ENCODE peak calls at places on chromosomes 16 and 17, in five cellular contexts. G is MCF 10A; M is stimulated activated CD4-positive, alpha-beta T cell treated with anti-CD3 and anti-CD28 coated beads, Interleukin-2, amount 100 ng/mL, for 4 hours; R is AG10803; E is A172. K is an unnamed sample.

GRCh38 chr17:62778990-62779681 is 29.0 kb downstream of the MARCHF10 start:
- DNase-seq in E (peak; percentile 88), M (no peak), R (peak; percentile 96), G (peak; percentile 96), K (no peak)

GRCh38 chr17:77323413-77324171 is 182.8 kb downstream of the SEC14L1 start:
- DNase-seq in M (no peak), G (peak; percentile 61), R (peak; percentile 69), E (peak; percentile 81), K (no peak)

GRCh38 chr17:27539794-27540193 is 83.5 kb downstream of the KSR1 start:
- DNase-seq in M (no peak), E (no peak), G (no peak), R (no peak), K (no peak)

GRCh38 chr17:68605914-68606313 is 4.7 kb upstream of the FAM20A start:
- DNase-seq in E (no peak), R (no peak), M (no peak), G (no peak), K (no peak)

GRCh38 chr16:27083861-27084261 is 17.1 kb downstream of the C16orf82 start:
- DNase-seq in R (no peak), G (no peak), M (no peak), E (no peak), K (no peak)

GRCh38 chr16:54231336-54231735 is 55.3 kb downstream of the IRX3 start:
- DNase-seq in G (no peak), E (no peak), M (no peak), R (no peak), K (no peak)

GRCh38 chr16:30609002-30609927 is 924 bp downstream of the ZNF689 start:
- DNase-seq in M (no peak), G (peak; percentile 45), R (peak; percentile 36), E (peak; percentile 32), K (peak; percentile 41)

GRCh38 chr17:60139438-60140285 is 10.1 kb upstream of the CA4 start:
- DNase-seq in M (peak; percentile 32), G (no peak), E (no peak), R (peak; percentile 55), K (peak; percentile 71)

GRCh38 chr17:21247859-21248258 is 5.4 kb downstream of the NATD1 start:
- DNase-seq in E (no peak), M (no peak), G (no peak), R (no peak), K (no peak)

GRCh38 chr17:34579017-34579946 is at the start of gene TMEM132E:
- DNase-seq in R (peak; percentile 4), E (no peak), M (no peak), G (no peak), K (no peak)

GRCh38 chr16:50270510-50271147 is 4.3 kb downstream of the ADCY7 start:
- DNase-seq in E (no peak), G (no peak), R (no peak), M (no peak), K (no peak)

GRCh38 chr17:80647746-80648145 is 103.1 kb downstream of the RPTOR start:
- DNase-seq in E (peak; percentile 87), M (no peak), G (peak; percentile 54), R (peak; percentile 88), K (no peak)

GRCh38 chr16:4217246-4218131 is 24.4 kb downstream of the SRL start:
- DNase-seq in M (no peak), E (no peak), R (no peak), G (no peak), K (no peak)

GRCh38 chr17:77009877-77010276 is 130.9 kb upstream of the SEC14L1 start:
- DNase-seq in G (no peak), M (no peak), R (no peak), E (no peak), K (no peak)

GRCh38 chr17:45162022-45162687 is 480 bp downstream of the HEXIM2 start:
- DNase-seq in E (no peak), G (no peak), M (no peak), R (no peak), K (no peak)

GRCh38 chr16:57071840-57072541 is 20.4 kb upstream of the CPNE2 start:
- DNase-seq in R (peak; percentile 61), E (peak; percentile 61), M (no peak), G (peak; percentile 52), K (no peak)

GRCh38 chr16:50371936-50372595 is 3.3 kb upstream of the BRD7 start:
- DNase-seq in R (peak; percentile 43), M (no peak), G (no peak), E (no peak), K (no peak)

GRCh38 chr17:38465420-38466345 is 37.4 kb downstream of the ARHGAP23 start:
- DNase-seq in M (no peak), E (peak; percentile 92), R (peak; percentile 89), G (peak; percentile 58), K (no peak)

GRCh38 chr17:64661731-64661980 is 451 bp downstream of the SMURF2 start:
- DNase-seq in R (no peak), G (no peak), M (no peak), E (no peak), K (no peak)

GRCh38 chr16:31141489-31142108 is 6.1 kb upstream of the PRSS8 start:
- DNase-seq in R (no peak), G (no peak), E (no peak), M (no peak), K (no peak)

GRCh38 chr17:52158450-52159042 is at the start of gene CA10:
- DNase-seq in R (no peak), G (no peak), E (no peak), M (no peak), K (no peak)

GRCh38 chr16:75628351-75628750 is 5.3 kb upstream of the ADAT1 start:
- DNase-seq in E (no peak), R (no peak), M (no peak), G (no peak), K (no peak)

GRCh38 chr16:75317101-75317522 is 65.7 kb upstream of the BCAR1 start:
- DNase-seq in G (no peak), R (no peak), E (no peak), M (no peak), K (no peak)

GRCh38 chr17:8732406-8733065 is 12.1 kb downstream of the CCDC42 start:
- DNase-seq in R (peak; percentile 31), M (no peak), G (no peak), E (no peak), K (no peak)